ENCODE peak calls at places on chromosomes 5 and 9, in ten cellular contexts. T is ovary, L is transverse colon, N is A549, Q is stomach, C is HepG2, Y is upper lobe of left lung, S is H1, D is SK-N-SH, U is suprapubic skin. X is an unnamed sample.

GRCh38 chr9:113701741-113702422 is 174.2 kb upstream of the ZNF618 start:
- DNase-seq in T (no peak), L (no peak), N (no peak), Q (no peak), C (no peak), Y (no peak), S (no peak), D (no peak), U (no peak), X (no peak)

GRCh38 chr5:72246954-72247442 is 73.0 kb downstream of the MRPS27 start:
- DNase-seq in T (no peak), L (no peak), N (no peak), Q (no peak), C (no peak), Y (no peak), S (no peak), D (no peak), U (no peak), X (no peak)

GRCh38 chr5:53116597-53116996 is 7.0 kb upstream of the MOCS2 start:
- DNase-seq in T (no peak), L (no peak), N (no peak), Q (no peak), C (peak), Y (no peak), S (no peak), D (no peak), U (no peak), X (no peak)

GRCh38 chr5:122384612-122385180 is 72.7 kb downstream of the SNCAIP start:
- DNase-seq in T (no peak), L (no peak), N (no peak), Q (no peak), C (no peak), Y (no peak), S (no peak), D (no peak), U (no peak), X (no peak)

GRCh38 chr5:21398511-21398910 is 1410.5 kb upstream of the CDH18 start:
- DNase-seq in T (no peak), L (no peak), N (no peak), Q (no peak), C (no peak), Y (no peak), S (no peak), D (no peak), U (no peak), X (no peak)

GRCh38 chr9:20524776-20525175 is 97.5 kb downstream of the MLLT3 start:
- DNase-seq in T (no peak), L (peak), N (peak), Q (no peak), C (no peak), Y (no peak), S (peak), D (no peak), U (no peak), X (no peak)

GRCh38 chr9:98644011-98644410 is 64.7 kb downstream of the GABBR2 start:
- DNase-seq in T (no peak), L (no peak), N (no peak), Q (no peak), C (no peak), Y (no peak), S (no peak), D (no peak), U (no peak), X (no peak)

GRCh38 chr5:91419571-91420537 is 36.7 kb upstream of the ARRDC3 start:
- DNase-seq in T (peak), L (peak), N (peak), Q (peak), C (peak), Y (no peak), S (peak), D (peak), U (peak), X (peak)

GRCh38 chr5:14226554-14226953 is 83.4 kb downstream of the TRIO start:
- DNase-seq in T (no peak), L (no peak), N (no peak), Q (no peak), C (no peak), Y (no peak), S (no peak), D (no peak), U (no peak), X (no peak)

GRCh38 chr5:73764586-73764985 is 138.6 kb downstream of the ARHGEF28 start:
- DNase-seq in T (no peak), L (no peak), N (peak), Q (no peak), C (peak), Y (no peak), S (no peak), D (no peak), U (no peak), X (no peak)

GRCh38 chr9:134170525-134171315 is 6.4 kb upstream of the RNU6ATAC start:
- DNase-seq in T (no peak), L (no peak), N (no peak), Q (no peak), C (no peak), Y (no peak), S (no peak), D (no peak), U (no peak), X (no peak)

GRCh38 chr5:124736111-124736813 is 10.2 kb downstream of the ZNF608 start:
- DNase-seq in T (no peak), L (no peak), N (no peak), Q (no peak), C (no peak), Y (no peak), S (no peak), D (no peak), U (no peak), X (no peak)

GRCh38 chr5:181088289-181088688 is 42.7 kb downstream of the OR2V1 start:
- DNase-seq in T (no peak), L (no peak), N (peak), Q (no peak), C (no peak), Y (no peak), S (no peak), D (no peak), U (no peak), X (no peak)

GRCh38 chr9:12861035-12861434 is 86.2 kb downstream of the LURAP1L start:
- DNase-seq in T (no peak), L (peak), N (no peak), Q (peak), C (no peak), Y (no peak), S (no peak), D (no peak), U (no peak), X (no peak)

GRCh38 chr5:98935206-98935605 is 6.4 kb upstream of the CHD1 start:
- DNase-seq in T (no peak), L (no peak), N (no peak), Q (no peak), C (no peak), Y (no peak), S (no peak), D (no peak), U (no peak), X (no peak)

GRCh38 chr9:14910178-14910805 is at the start of gene FREM1:
- DNase-seq in T (peak), L (peak), N (no peak), Q (no peak), C (peak), Y (peak), S (peak), D (peak), U (no peak), X (peak)

GRCh38 chr9:134316444-134317160 is 9.7 kb upstream of the RXRA start:
- DNase-seq in T (peak), L (no peak), N (no peak), Q (no peak), C (no peak), Y (peak), S (no peak), D (peak), U (no peak), X (no peak)

GRCh38 chr9:136059851-136060670 is 35.0 kb downstream of the NACC2 start:
- DNase-seq in T (no peak), L (no peak), N (no peak), Q (no peak), C (no peak), Y (peak), S (no peak), D (peak), U (peak), X (no peak)

GRCh38 chr5:109630109-109630508 is 59.6 kb upstream of the MAN2A1 start:
- DNase-seq in T (no peak), L (no peak), N (no peak), Q (no peak), C (no peak), Y (no peak), S (no peak), D (no peak), U (no peak), X (no peak)

GRCh38 chr9:115606851-115607250 is 488.9 kb upstream of the TNC start:
- DNase-seq in T (no peak), L (no peak), N (no peak), Q (no peak), C (no peak), Y (no peak), S (no peak), D (no peak), U (no peak), X (no peak)

GRCh38 chr9:88370346-88370745 is 17.9 kb upstream of the SPIN1 start:
- DNase-seq in T (no peak), L (no peak), N (no peak), Q (no peak), C (no peak), Y (no peak), S (no peak), D (peak), U (no peak), X (no peak)

GRCh38 chr5:168675883-168676408 is 96.8 kb upstream of the PANK3 start:
- DNase-seq in T (no peak), L (no peak), N (no peak), Q (no peak), C (no peak), Y (no peak), S (no peak), D (no peak), U (no peak), X (no peak)

GRCh38 chr5:137604348-137605095 is 105.4 kb upstream of the SPOCK1 start:
- DNase-seq in T (no peak), L (no peak), N (no peak), Q (no peak), C (no peak), Y (no peak), S (no peak), D (no peak), U (no peak), X (no peak)

GRCh38 chr5:27316283-27316675 is 277.9 kb upstream of the CDH9 start:
- DNase-seq in T (no peak), L (no peak), N (peak), Q (no peak), C (no peak), Y (no peak), S (no peak), D (no peak), U (no peak), X (no peak)

GRCh38 chr9:69392826-69393225 is 67.8 kb downstream of the ENTREP1 start:
- DNase-seq in T (no peak), L (no peak), N (no peak), Q (no peak), C (no peak), Y (no peak), S (no peak), D (no peak), U (no peak), X (no peak)

GRCh38 chr9:29830815-29831214 is 2257.5 kb upstream of the C9orf72 start:
- DNase-seq in T (no peak), L (peak), N (peak), Q (no peak), C (peak), Y (no peak), S (no peak), D (peak), U (no peak), X (no peak)

GRCh38 chr9:101394687-101395086 is 3.7 kb downstream of the MRPL50 start:
- DNase-seq in T (no peak), L (no peak), N (no peak), Q (no peak), C (no peak), Y (no peak), S (no peak), D (no peak), U (no peak), X (no peak)

DNA sequence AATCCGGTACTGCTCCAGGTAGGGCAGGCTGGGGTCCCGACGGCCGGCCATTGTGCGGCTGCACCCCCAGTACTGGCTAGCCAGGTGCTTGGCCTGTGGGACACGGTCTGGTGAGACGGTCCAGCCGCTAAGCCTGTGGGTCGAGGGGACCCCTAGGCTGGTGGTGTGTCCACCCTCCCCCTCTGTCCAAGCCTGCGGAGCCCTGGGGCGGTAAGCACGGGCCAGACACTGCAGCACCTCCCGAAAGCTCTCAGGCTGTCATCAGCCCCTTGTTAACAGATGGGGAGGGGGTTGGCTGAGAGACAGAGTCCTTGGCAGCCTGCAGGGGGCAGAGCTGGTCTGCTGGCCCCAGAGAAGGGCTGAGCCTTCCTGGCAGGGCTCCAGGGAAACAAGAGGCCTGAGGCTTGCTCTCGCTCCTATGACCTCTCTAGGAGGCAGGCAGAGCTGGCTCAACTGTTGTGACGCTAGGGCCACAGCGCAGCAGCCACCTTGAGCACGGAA is 11.8 kb upstream of the MRNIP start:
- DNase-seq in T (peak), L (no peak), N (peak), Q (peak), C (peak), Y (no peak), S (peak), D (peak), U (no peak), X (peak)
- TF ChIP-seq EP300 in T (no peak), L (no peak), N (no peak), Q (no peak), C (no peak), Y (no peak), S (no peak), D (no peak), U (no peak), X (no peak)

GRCh38 chr9:86809151-86809550 is 138.2 kb downstream of the GAS1 start:
- DNase-seq in T (no peak), L (no peak), N (no peak), Q (no peak), C (no peak), Y (no peak), S (no peak), D (no peak), U (no peak), X (no peak)

GRCh38 chr9:86804011-86804410 is 143.3 kb downstream of the GAS1 start:
- DNase-seq in T (no peak), L (no peak), N (no peak), Q (no peak), C (no peak), Y (no peak), S (no peak), D (no peak), U (no peak), X (no peak)

GRCh38 chr9:86802900-86803673 is 144.2 kb downstream of the GAS1 start:
- DNase-seq in T (no peak), L (no peak), N (no peak), Q (no peak), C (no peak), Y (no peak), S (no peak), D (no peak), U (no peak), X (no peak)

GRCh38 chr9:86809968-86810367 is 137.3 kb downstream of the GAS1 start:
- DNase-seq in T (no peak), L (no peak), N (no peak), Q (no peak), C (no peak), Y (no peak), S (no peak), D (no peak), U (no peak), X (no peak)

GRCh38 chr9:86807577-86807976 is 139.7 kb downstream of the GAS1 start:
- DNase-seq in T (peak), L (no peak), N (no peak), Q (no peak), C (no peak), Y (no peak), S (peak), D (no peak), U (no peak), X (no peak)
- TF ChIP-seq EP300 in T (no peak), L (no peak), N (no peak), Q (no peak), C (no peak), Y (no peak), S (no peak), D (no peak), U (no peak), X (peak)

GRCh38 chr5:165370772-165371171 is 1865.4 kb downstream of the MAT2B start:
- DNase-seq in T (no peak), L (no peak), N (no peak), Q (no peak), C (no peak), Y (no peak), S (no peak), D (no peak), U (no peak), X (no peak)
- TF ChIP-seq EP300 in T (no peak), L (no peak), N (no peak), Q (no peak), C (no peak), Y (no peak), S (no peak), D (no peak), U (no peak), X (no peak)

DNA sequence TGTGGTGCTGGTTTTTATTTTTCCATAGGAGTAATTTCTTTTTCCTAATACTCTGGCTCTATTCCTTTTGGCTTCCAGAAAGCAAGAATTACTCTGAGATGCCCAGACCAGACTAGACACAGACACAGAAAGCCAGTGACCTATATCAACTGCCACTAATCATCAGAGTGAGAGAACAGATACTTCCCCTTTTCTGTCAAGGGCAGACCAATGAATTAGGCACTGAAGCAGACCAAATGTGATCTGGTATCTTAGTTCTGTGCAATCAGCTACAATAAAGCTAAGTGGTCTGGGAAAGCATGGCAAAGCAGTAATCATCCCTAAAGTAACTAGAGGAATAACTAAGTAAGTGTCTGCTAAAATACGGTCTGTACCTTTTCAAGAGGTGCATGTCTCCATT is 239.1 kb downstream of the ELAVL2 start:
- DNase-seq in T (no peak), L (no peak), N (no peak), Q (no peak), C (no peak), Y (no peak), S (no peak), D (peak), U (no peak), X (no peak)
- TF ChIP-seq EP300 in T (no peak), L (no peak), N (no peak), Q (no peak), C (no peak), Y (no peak), S (no peak), D (peak), U (no peak), X (no peak)

GRCh38 chr5:145948921-145949320 is 12.5 kb downstream of the SH3RF2 start:
- DNase-seq in T (no peak), L (no peak), N (no peak), Q (no peak), C (no peak), Y (no peak), S (no peak), D (no peak), U (no peak), X (no peak)
- TF ChIP-seq EP300 in T (no peak), L (no peak), N (no peak), Q (no peak), C (no peak), Y (no peak), S (no peak), D (no peak), U (no peak), X (no peak)

DNA sequence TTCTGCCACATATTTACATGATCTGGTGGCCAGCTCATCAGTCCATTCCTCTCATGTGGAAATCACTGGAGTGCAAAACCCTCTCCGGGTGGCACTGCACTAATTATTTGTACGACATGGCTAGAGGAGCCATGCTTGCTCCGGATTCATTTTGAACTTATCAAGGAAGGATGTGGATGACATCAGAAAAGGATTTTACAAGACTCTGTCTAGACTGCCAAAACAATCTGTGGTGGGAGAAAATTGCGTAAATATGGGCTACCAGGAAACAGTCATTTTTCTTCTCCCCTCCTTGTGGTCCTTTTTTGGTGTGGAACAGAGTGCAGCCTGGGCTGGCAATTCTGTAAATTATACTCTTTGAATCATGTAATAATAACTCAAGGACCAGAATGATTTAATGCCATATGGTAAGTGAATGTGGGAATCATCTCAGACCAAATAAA is 123.4 kb upstream of the IFNE start:
- DNase-seq in T (no peak), L (no peak), N (peak), Q (no peak), C (no peak), Y (no peak), S (no peak), D (no peak), U (no peak), X (no peak)
- TF ChIP-seq EP300 in T (no peak), L (no peak), N (peak), Q (no peak), C (no peak), Y (no peak), S (no peak), D (no peak), U (no peak), X (no peak)

GRCh38 chr5:131564229-131564652 is 70.8 kb downstream of the RAPGEF6 start:
- DNase-seq in T (no peak), L (no peak), N (no peak), Q (no peak), C (no peak), Y (no peak), S (no peak), D (no peak), U (no peak), X (no peak)
- TF ChIP-seq EP300 in T (no peak), L (no peak), N (no peak), Q (no peak), C (no peak), Y (no peak), S (no peak), D (no peak), U (no peak), X (no peak)

GRCh38 chr5:10985091-10985490 is 224.1 kb upstream of the DAP start:
- DNase-seq in T (no peak), L (no peak), N (no peak), Q (no peak), C (no peak), Y (no peak), S (no peak), D (no peak), U (peak), X (no peak)

GRCh38 chr5:10982616-10983015 is 221.6 kb upstream of the DAP start:
- DNase-seq in T (no peak), L (no peak), N (no peak), Q (no peak), C (no peak), Y (no peak), S (no peak), D (no peak), U (no peak), X (no peak)

GRCh38 chr5:10985711-10986110 is 224.7 kb upstream of the DAP start:
- DNase-seq in T (no peak), L (no peak), N (no peak), Q (no peak), C (no peak), Y (no peak), S (no peak), D (no peak), U (peak), X (no peak)

GRCh38 chr5:10984021-10984420 is 223.0 kb upstream of the DAP start:
- DNase-seq in T (no peak), L (no peak), N (no peak), Q (no peak), C (no peak), Y (no peak), S (no peak), D (no peak), U (peak), X (no peak)

DNA sequence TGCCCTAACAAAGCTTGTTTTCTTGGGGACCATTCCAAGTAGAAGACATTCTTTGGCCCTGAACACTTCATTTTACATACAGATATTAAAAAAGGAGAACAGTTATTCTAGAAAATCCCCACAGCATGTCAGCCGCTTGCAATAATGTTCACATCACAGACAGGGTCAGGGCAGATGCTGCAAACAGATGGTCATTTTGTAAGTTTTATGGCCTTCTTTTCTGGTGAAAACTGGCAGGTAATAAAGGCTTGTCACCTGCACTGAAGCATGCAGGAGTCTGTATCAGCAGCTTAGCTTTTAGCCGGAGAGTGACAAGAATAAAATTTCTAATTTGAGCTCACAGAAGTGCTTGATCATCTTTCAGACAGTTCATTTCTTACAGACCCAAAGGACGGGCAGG is 220.9 kb upstream of the DAP start:
- DNase-seq in T (no peak), L (no peak), N (no peak), Q (no peak), C (no peak), Y (no peak), S (no peak), D (no peak), U (no peak), X (no peak)
- TF ChIP-seq EP300 in T (no peak), L (no peak), N (no peak), Q (no peak), C (no peak), Y (no peak), S (no peak), D (no peak), U (no peak), X (no peak)

X was measured in tibial nerve.